ENCODE peak calls at places on chromosomes 11 and 22, in eight cellular contexts. Z, O, Q, W, S, Y, G and R are unnamed samples.

GRCh38 chr11:133842053-133842452 is 3.3 kb downstream of the SPATA19 start:
- DNase-seq in Z (no peak), O (no peak), Q (no peak), W (no peak), S (peak; percentile 46), Y (peak; percentile 22), G (no peak), R (peak; percentile 76)

GRCh38 chr22:38843716-38844660 is at the start of gene NPTXR:
- DNase-seq in Z (peak; percentile 31), O (no peak), Q (peak; percentile 69), W (peak; percentile 53), S (no peak), Y (no peak), G (peak; percentile 75), R (no peak)

GRCh38 chr11:8544807-8545206 is 49.2 kb downstream of the STK33 start:
- DNase-seq in Z (no peak), O (no peak), Q (no peak), W (no peak), S (no peak), Y (no peak), G (no peak), R (no peak)

GRCh38 chr11:73597340-73597955 is 464 bp downstream of the FAM168A start:
- DNase-seq in Z (no peak), O (no peak), Q (peak; percentile 55), W (no peak), S (no peak), Y (no peak), G (no peak), R (no peak)

GRCh38 chr11:7969756-7970646 is 4.8 kb upstream of the NLRP10 start:
- DNase-seq in Z (no peak), O (no peak), Q (peak; percentile 64), W (no peak), S (no peak), Y (no peak), G (no peak), R (no peak)

GRCh38 chr11:110711776-110712642 is at the start of gene ARHGAP20:
- DNase-seq in Z (peak; percentile 71), O (no peak), Q (peak; percentile 81), W (peak; percentile 15), S (peak; percentile 73), Y (peak; percentile 68), G (peak; percentile 78), R (peak; percentile 84)

GRCh38 chr11:33835143-33835878 is 56.6 kb downstream of the LMO2 start:
- DNase-seq in Z (peak; percentile 76), O (peak; percentile 15), Q (no peak), W (peak; percentile 35), S (no peak), Y (no peak), G (no peak), R (no peak)

GRCh38 chr22:20629401-20629800 is 122.0 kb downstream of the MED15 start:
- DNase-seq in Z (no peak), O (no peak), Q (no peak), W (no peak), S (no peak), Y (no peak), G (no peak), R (no peak)

GRCh38 chr11:7448126-7448525 is 37.2 kb upstream of the OLFML1 start:
- DNase-seq in Z (no peak), O (no peak), Q (peak; percentile 62), W (no peak), S (no peak), Y (no peak), G (no peak), R (no peak)

GRCh38 chr22:31623634-31624312 is 38.2 kb downstream of the PISD start:
- DNase-seq in Z (no peak), O (no peak), Q (no peak), W (no peak), S (no peak), Y (no peak), G (no peak), R (no peak)

GRCh38 chr11:17846852-17847453 is 112.4 kb downstream of the KCNC1 start:
- DNase-seq in Z (peak; percentile 73), O (peak; percentile 18), Q (peak; percentile 34), W (no peak), S (no peak), Y (no peak), G (peak; percentile 10), R (no peak)

GRCh38 chr11:26992031-26992541 is 1.8 kb upstream of the FIBIN start:
- DNase-seq in Z (peak; percentile 93), O (peak; percentile 59), Q (no peak), W (no peak), S (no peak), Y (no peak), G (no peak), R (no peak)

GRCh38 chr11:17978553-17979287 is 34.1 kb downstream of the SERGEF start:
- DNase-seq in Z (peak; percentile 53), O (peak; percentile 19), Q (peak; percentile 83), W (peak; percentile 72), S (no peak), Y (no peak), G (peak; percentile 66), R (no peak)

GRCh38 chr22:24066872-24067271 is 55.8 kb downstream of the CABIN1 start:
- DNase-seq in Z (no peak), O (no peak), Q (no peak), W (no peak), S (peak; percentile 31), Y (no peak), G (no peak), R (no peak)

GRCh38 chr22:26310616-26311015 is 118.4 kb upstream of the ASPHD2 start:
- DNase-seq in Z (no peak), O (no peak), Q (no peak), W (no peak), S (no peak), Y (no peak), G (no peak), R (no peak)

GRCh38 chr11:66012946-66013761 is 1.3 kb downstream of the CST6 start:
- DNase-seq in Z (no peak), O (no peak), Q (peak; percentile 40), W (no peak), S (no peak), Y (no peak), G (no peak), R (no peak)

GRCh38 chr11:66011785-66012303 is at the start of gene CST6:
- DNase-seq in Z (no peak), O (no peak), Q (peak; percentile 68), W (no peak), S (no peak), Y (no peak), G (no peak), R (no peak)

GRCh38 chr11:66013762-66014100 is 1.9 kb downstream of the CST6 start:
- DNase-seq in Z (no peak), O (no peak), Q (no peak), W (no peak), S (no peak), Y (no peak), G (no peak), R (no peak)

GRCh38 chr11:66011239-66011784 is 496 bp upstream of the CST6 start:
- DNase-seq in Z (peak; percentile 53), O (no peak), Q (peak; percentile 53), W (no peak), S (no peak), Y (peak; percentile 89), G (no peak), R (no peak)

DNA sequence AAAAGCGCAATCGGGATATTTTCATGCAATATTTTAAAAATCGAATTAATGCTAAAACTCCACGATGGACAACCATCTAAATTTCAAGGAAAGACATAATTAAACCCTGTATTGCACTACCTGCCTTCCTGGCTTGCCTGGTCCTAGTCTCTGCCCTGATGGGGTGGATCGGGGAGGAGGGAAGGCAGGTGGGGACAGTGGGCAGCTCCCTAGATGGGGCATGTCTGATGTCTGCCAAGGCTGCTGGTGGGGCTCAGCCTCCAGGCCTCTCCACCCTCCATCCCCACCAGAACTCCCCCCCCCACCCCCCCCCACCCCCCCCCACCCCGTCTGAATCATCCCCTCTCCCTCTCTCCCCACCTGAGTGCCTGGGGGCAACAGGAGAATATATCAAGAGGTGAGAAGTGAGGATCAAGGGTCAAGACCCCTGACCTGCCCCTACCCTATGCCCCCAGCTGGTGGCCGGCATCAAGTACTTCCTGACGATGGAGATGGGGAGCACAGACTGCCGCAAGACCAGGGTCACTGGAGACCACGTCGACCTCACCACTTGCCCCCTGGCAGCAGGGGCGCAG is 650 bp downstream of the CST6 start:
- DNase-seq in Z (no peak), O (no peak), Q (no peak), W (no peak), S (no peak), Y (no peak), G (no peak), R (no peak)
- TF ChIP-seq CTCF in Z (no peak), O (no peak), Q (no peak), W (no peak), S (no peak), Y (no peak), G (no peak), R (no peak)

DNA sequence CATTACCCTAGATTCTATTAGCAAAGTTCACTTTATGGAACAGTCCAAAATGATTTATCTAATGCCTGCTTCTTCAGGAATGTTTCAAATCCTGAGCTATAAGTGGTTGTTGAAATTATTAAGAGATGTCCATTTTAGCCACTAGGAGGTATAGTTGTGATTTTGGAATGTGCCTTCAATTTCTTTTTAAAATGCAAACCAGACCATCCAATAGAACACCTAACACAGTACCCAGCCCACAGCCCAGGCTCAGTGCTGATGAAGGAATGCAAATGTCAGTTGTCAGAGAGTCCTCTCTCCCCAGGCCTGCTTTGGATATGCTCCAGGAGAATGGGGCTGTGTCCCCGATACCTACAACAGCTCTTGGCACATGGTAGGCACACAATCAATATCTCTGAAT is 85.8 kb upstream of the E2F8 start:
- DNase-seq in Z (peak; percentile 29), O (no peak), Q (no peak), W (peak; percentile 17), S (no peak), Y (no peak), G (no peak), R (no peak)
- TF ChIP-seq CTCF in Z (peak; percentile 52), O (peak; percentile 30), Q (no peak), W (peak; percentile 28), S (no peak), Y (no peak), G (no peak), R (peak; percentile 48)

DNA sequence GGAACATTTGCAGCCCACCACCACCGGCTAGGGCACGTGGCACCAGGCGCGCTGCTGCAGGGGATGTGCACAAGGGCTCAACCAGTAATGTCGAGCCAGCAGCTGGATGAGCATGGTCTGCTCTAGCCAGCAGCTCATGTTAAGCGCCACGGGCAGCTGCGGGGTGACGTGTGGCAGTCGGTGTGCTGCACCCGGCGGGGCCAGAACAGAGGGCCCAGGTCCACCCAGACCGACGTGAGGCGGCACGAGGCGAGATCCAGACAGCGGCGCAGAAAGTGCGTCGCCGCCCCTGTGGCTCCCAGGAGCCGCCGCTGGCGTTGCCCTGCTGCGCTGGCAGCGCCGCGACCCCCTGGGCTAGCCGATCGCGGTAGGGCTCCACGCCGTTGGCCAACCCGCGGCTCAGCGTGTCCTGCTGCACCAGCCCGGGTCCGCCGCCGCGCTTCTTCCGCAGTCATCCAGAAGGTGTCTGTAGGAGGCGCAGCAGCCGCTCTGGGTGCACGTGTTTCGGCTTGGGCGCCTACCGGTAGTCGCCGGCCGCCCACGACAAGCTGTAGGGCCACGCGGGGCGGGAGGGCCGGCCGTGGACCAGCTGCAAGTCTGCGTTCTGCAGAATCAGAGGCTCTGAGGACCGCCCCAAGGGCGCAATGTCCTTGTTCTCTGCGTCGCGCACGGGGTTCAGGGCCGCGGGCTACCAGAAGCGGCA is 4.6 kb upstream of the GALR3 start:
- DNase-seq in Z (peak; percentile 35), O (no peak), Q (peak; percentile 77), W (no peak), S (no peak), Y (peak; percentile 66), G (peak; percentile 78), R (no peak)
- TF ChIP-seq CTCF in Z (peak; percentile 25), O (no peak), Q (peak; percentile 49), W (no peak), S (no peak), Y (no peak), G (peak; percentile 57), R (peak; percentile 36)

GRCh38 chr22:22870577-22871398 is 16.8 kb upstream of the IGLL5 start:
- DNase-seq in Z (no peak), O (no peak), Q (peak; percentile 63), W (no peak), S (no peak), Y (no peak), G (no peak), R (no peak)
- TF ChIP-seq CTCF in Z (peak; percentile 4), O (no peak), Q (peak; percentile 56), W (no peak), S (no peak), Y (no peak), G (peak; percentile 55), R (no peak)